ENCODE peak calls at places on chromosomes 16 and 17, in ten cellular contexts. W is brain microvascular endothelial cell; M is heart right ventricle; J is fibroblast of mammary gland; L is WTC11; D is AG04450; C is HCT116; A is CD4-positive, alpha-beta T cell; G is endodermal cell; N is IMR-90. I is an unnamed sample.

GRCh38 chr16:3017806-3018506 is at the start of gene CLDN6:
- DNase-seq in W (no peak), M (no peak), J (no peak), L (peak; percentile 99), D (no peak), C (no peak), A (no peak), G (peak; percentile 100), N (no peak), I (no peak)

GRCh38 chr17:49565948-49566491 is 9.7 kb upstream of the NXPH3 start:
- DNase-seq in W (no peak), M (peak; percentile 64), J (peak; percentile 85), L (no peak), D (no peak), C (no peak), A (no peak), G (no peak), N (no peak), I (no peak)

GRCh38 chr16:29900888-29901606 is 759 bp downstream of the ASPHD1 start:
- DNase-seq in W (no peak), M (no peak), J (no peak), L (no peak), D (no peak), C (no peak), A (no peak), G (peak; percentile 65), N (no peak), I (no peak)

GRCh38 chr17:7001562-7001961 is 5.7 kb downstream of the ALOX12 start:
- DNase-seq in W (peak; percentile 42), M (no peak), J (peak; percentile 36), L (peak; percentile 84), D (no peak), C (no peak), A (peak; percentile 38), G (peak; percentile 90), N (no peak), I (no peak)

GRCh38 chr16:14321542-14321941 is 250.4 kb downstream of the MRTFB start:
- DNase-seq in W (no peak), M (peak; percentile 62), J (no peak), L (no peak), D (no peak), C (no peak), A (no peak), G (no peak), N (no peak), I (no peak)

GRCh38 chr17:45042346-45043120 is 8.9 kb downstream of the DCAKD start:
- DNase-seq in W (no peak), M (no peak), J (no peak), L (no peak), D (no peak), C (no peak), A (no peak), G (no peak), N (no peak), I (no peak)

GRCh38 chr17:50129303-50129945 is 536 bp downstream of the SAMD14 start:
- DNase-seq in W (no peak), M (no peak), J (no peak), L (no peak), D (no peak), C (no peak), A (peak; percentile 42), G (peak; percentile 86), N (peak; percentile 57), I (no peak)

GRCh38 chr17:67628580-67629013 is 89.1 kb upstream of the NOL11 start:
- DNase-seq in W (no peak), M (peak; percentile 16), J (peak; percentile 45), L (peak; percentile 56), D (no peak), C (no peak), A (no peak), G (peak; percentile 84), N (no peak), I (no peak)

GRCh38 chr17:14157822-14158221 is 78.8 kb downstream of the CDRT15 start:
- DNase-seq in W (no peak), M (no peak), J (no peak), L (no peak), D (no peak), C (no peak), A (no peak), G (no peak), N (no peak), I (no peak)

GRCh38 chr17:31052187-31052889 is 42.4 kb upstream of the NF1 start:
- DNase-seq in W (peak; percentile 94), M (peak; percentile 29), J (peak; percentile 98), L (no peak), D (peak; percentile 82), C (peak; percentile 42), A (no peak), G (peak; percentile 48), N (peak; percentile 96), I (peak; percentile 94)

GRCh38 chr16:19830902-19831555 is 53.6 kb downstream of the GPRC5B start:
- DNase-seq in W (no peak), M (no peak), J (no peak), L (no peak), D (no peak), C (no peak), A (no peak), G (no peak), N (no peak), I (no peak)

GRCh38 chr16:48282636-48283263 is 35.4 kb upstream of the ABCC11 start:
- DNase-seq in W (no peak), M (no peak), J (no peak), L (no peak), D (no peak), C (no peak), A (no peak), G (no peak), N (no peak), I (no peak)

GRCh38 chr16:75948886-75949285 is 222.6 kb upstream of the CPHXL start:
- DNase-seq in W (no peak), M (no peak), J (no peak), L (no peak), D (no peak), C (no peak), A (no peak), G (no peak), N (no peak), I (no peak)

GRCh38 chr17:40873255-40873654 is 6.2 kb upstream of the KRT12 start:
- DNase-seq in W (no peak), M (no peak), J (no peak), L (no peak), D (no peak), C (no peak), A (no peak), G (no peak), N (no peak), I (no peak)
- TF ChIP-seq CTCF in W (peak; percentile 12), M (no peak), J (no peak), L (no peak), D (peak; percentile 21), C (peak; percentile 28), A (no peak), G (peak; percentile 38), N (no peak), I (no peak)

DNA sequence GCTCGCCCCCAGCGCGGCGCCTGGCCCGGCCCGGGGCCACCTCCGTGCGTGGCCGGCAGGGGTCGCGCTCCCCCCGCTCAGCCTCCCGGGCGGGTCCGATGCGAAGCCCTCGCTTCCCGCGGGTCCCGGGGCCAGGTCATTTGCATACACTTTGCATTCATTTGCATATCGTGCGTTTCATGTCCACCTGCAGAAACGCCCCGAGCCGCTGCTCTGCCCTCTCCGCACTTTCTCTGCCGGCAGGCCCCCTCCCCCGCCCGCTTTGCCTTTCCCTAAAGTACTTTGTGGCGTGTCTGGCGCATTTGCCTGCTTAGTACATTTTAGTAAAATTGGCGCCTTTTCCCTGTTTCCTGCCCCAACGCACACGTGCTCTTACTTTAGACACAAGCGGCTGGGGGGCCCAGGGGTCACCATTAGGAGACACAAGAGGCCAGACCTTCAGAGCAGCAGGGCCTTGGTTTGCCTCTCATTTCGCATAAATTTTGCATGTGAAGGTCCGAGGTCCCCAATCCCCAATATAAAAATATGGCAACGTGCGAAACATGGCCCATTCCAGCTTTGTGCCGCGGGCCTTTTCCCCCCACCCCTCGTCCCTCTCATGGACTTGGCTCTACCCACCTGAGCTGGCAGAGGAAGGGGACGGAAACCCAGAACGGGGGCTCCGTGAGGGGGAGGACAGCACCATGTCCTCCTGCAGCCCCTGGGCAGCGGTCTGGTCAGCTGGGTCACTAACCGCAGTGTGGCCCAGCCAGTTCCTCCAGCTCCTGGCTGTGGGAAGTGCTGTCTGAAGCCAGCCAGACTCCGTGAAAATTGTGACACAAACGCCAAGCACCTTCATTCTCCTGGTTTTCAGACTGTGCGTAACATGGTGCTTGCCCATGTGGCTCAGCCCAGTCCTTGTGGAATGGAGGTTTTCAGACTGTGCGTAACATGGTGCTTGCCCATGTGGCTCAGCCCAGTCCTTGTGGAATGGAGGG is 34.8 kb downstream of the CBFA2T3 start:
- DNase-seq in W (no peak), M (peak; percentile 68), J (no peak), L (peak; percentile 83), D (no peak), C (peak; percentile 36), A (peak; percentile 52), G (peak; percentile 89), N (no peak), I (no peak)
- TF ChIP-seq CTCF in W (peak; percentile 51), M (peak; percentile 84), J (no peak), L (peak; percentile 83), D (peak; percentile 46), C (peak; percentile 51), A (peak; percentile 58), G (peak; percentile 89), N (peak; percentile 60), I (peak; percentile 51)

GRCh38 chr17:71084219-71084618 is 914.9 kb downstream of the KCNJ2 start:
- DNase-seq in W (peak; percentile 16), M (no peak), J (peak; percentile 56), L (peak; percentile 72), D (no peak), C (peak; percentile 69), A (no peak), G (peak; percentile 94), N (peak; percentile 22), I (peak; percentile 27)
- TF ChIP-seq CTCF in W (peak; percentile 65), M (no peak), J (peak; percentile 53), L (peak; percentile 53), D (peak; percentile 34), C (peak; percentile 73), A (no peak), G (peak; percentile 88), N (peak; percentile 45), I (peak; percentile 56)

GRCh38 chr16:47058295-47059086 is 85.0 kb upstream of the DNAJA2 start:
- DNase-seq in W (peak; percentile 12), M (no peak), J (peak; percentile 10), L (no peak), D (no peak), C (no peak), A (no peak), G (peak; percentile 14), N (no peak), I (no peak)

GRCh38 chr16:47060596-47060995 is 83.1 kb downstream of the NETO2 start:
- DNase-seq in W (no peak), M (no peak), J (no peak), L (no peak), D (no peak), C (no peak), A (no peak), G (peak; percentile 12), N (no peak), I (no peak)

GRCh38 chr16:47061204-47061603 is 82.5 kb downstream of the NETO2 start:
- DNase-seq in W (no peak), M (no peak), J (no peak), L (no peak), D (no peak), C (no peak), A (no peak), G (peak; percentile 37), N (no peak), I (no peak)

GRCh38 chr16:47057631-47057996 is 84.1 kb upstream of the DNAJA2 start:
- DNase-seq in W (no peak), M (no peak), J (no peak), L (no peak), D (no peak), C (no peak), A (no peak), G (peak; percentile 19), N (no peak), I (no peak)

GRCh38 chr16:47059991-47060390 is 83.8 kb downstream of the NETO2 start:
- DNase-seq in W (no peak), M (no peak), J (no peak), L (no peak), D (no peak), C (no peak), A (no peak), G (peak; percentile 46), N (no peak), I (no peak)
- TF ChIP-seq CTCF in W (peak; percentile 5), M (no peak), J (no peak), L (no peak), D (no peak), C (no peak), A (no peak), G (peak; percentile 56), N (no peak), I (no peak)

I was measured in HFF-Myc.